ENCODE peak calls at places on chromosome 14, in six cellular contexts. A is body of pancreas, E is lower leg skin, N is HCT116, V is H1, P is A549. B is an unnamed sample.

GRCh38 chr14:49893309-49894213 is 679 bp downstream of the ARF6 start:
- DNase-seq in N (no peak), P (peak; percentile 21), V (no peak), E (peak; percentile 65), A (peak; percentile 61), B (peak; percentile 59)

GRCh38 chr14:56555921-56556570 is 23.6 kb upstream of the TMEM260 start:
- DNase-seq in V (no peak), P (peak; percentile 28), N (peak; percentile 60), A (no peak), E (no peak), B (no peak)

GRCh38 chr14:91303091-91303923 is 58.8 kb upstream of the GPR68 start:
- DNase-seq in A (peak; percentile 31), N (peak; percentile 49), E (no peak), P (peak; percentile 46), V (peak; percentile 100), B (peak; percentile 90)

GRCh38 chr14:92373336-92373735 is 50.4 kb downstream of the SLC24A4 start:
- DNase-seq in A (no peak), P (no peak), E (no peak), V (no peak), N (no peak), B (no peak)

GRCh38 chr14:33376510-33376909 is 437.8 kb downstream of the NPAS3 start:
- DNase-seq in V (no peak), A (no peak), E (no peak), P (no peak), N (no peak), B (no peak)

GRCh38 chr14:30903285-30904124 is 29.1 kb downstream of the COCH start:
- DNase-seq in P (no peak), V (no peak), E (no peak), N (no peak), A (no peak), B (no peak)

GRCh38 chr14:32696325-32697101 is 242.2 kb upstream of the NPAS3 start:
- DNase-seq in V (no peak), N (no peak), E (no peak), P (no peak), A (no peak), B (no peak)

GRCh38 chr14:101838476-101838875 is 77.0 kb downstream of the PPP2R5C start:
- DNase-seq in V (no peak), E (no peak), N (no peak), A (peak; percentile 37), P (no peak), B (no peak)

GRCh38 chr14:53978194-53978593 is 21.6 kb upstream of the BMP4 start:
- DNase-seq in E (no peak), V (no peak), A (no peak), P (no peak), N (no peak), B (no peak)

GRCh38 chr14:77782202-77782601 is 17.7 kb upstream of the ADCK1 start:
- DNase-seq in E (no peak), A (no peak), P (no peak), N (no peak), V (no peak), B (no peak)

GRCh38 chr14:31902002-31902401 is 175.1 kb upstream of the ARHGAP5 start:
- DNase-seq in N (peak; percentile 81), A (no peak), V (no peak), E (no peak), P (no peak), B (no peak)

GRCh38 chr14:26897186-26897585 is 299.4 kb upstream of the NOVA1 start:
- DNase-seq in P (no peak), V (no peak), N (no peak), A (no peak), E (no peak), B (no peak)

GRCh38 chr14:51846631-51847488 is 13.6 kb upstream of the GNG2 start:
- DNase-seq in N (no peak), A (peak; percentile 36), P (no peak), E (peak; percentile 46), V (peak; percentile 46), B (no peak)
- TF ChIP-seq POLR2A in N (no peak), A (no peak), P (no peak), E (no peak), V (no peak), B (peak; percentile 75)

DNA sequence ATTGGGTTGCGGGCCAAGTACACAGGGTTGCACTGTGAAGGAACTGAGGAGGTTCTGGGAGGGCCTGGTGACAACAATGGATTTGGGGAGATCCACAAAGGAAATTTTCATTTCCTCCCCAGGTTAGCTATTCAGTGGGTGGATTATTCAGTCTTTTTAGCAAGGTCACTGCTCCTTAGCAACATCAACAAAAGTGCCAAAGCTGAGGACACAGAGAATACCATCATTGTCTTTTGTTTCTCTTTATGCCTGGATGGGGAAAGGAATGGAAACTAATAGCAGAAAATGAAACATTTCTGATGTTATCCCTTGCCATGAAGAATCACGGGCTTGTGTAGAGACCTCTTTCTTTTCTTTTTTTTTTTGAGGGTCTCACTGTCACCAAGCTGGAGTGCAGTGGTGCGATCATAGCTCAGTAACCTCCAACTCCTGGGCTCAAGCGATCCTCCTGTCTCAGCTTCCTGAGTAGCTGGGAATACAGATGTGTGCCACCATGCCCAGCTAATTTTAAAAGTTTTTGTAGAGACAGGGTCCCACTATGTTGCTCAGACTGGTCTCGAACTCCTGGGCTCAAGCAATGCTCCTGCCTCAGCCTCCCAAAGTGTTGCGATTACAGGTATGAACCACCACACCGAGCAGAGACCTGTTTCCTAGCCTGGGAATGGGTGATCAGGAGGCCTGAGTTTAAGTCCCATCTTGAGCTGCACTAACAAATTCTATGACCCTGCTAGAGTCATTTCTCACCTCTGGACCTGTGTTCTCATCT is 6.5 kb downstream of the PPP1R3E start:
- DNase-seq in V (no peak), A (no peak), N (no peak), E (no peak), P (no peak), B (no peak)
- TF ChIP-seq POLR2A in V (no peak), A (no peak), N (no peak), E (no peak), P (no peak), B (no peak)

DNA sequence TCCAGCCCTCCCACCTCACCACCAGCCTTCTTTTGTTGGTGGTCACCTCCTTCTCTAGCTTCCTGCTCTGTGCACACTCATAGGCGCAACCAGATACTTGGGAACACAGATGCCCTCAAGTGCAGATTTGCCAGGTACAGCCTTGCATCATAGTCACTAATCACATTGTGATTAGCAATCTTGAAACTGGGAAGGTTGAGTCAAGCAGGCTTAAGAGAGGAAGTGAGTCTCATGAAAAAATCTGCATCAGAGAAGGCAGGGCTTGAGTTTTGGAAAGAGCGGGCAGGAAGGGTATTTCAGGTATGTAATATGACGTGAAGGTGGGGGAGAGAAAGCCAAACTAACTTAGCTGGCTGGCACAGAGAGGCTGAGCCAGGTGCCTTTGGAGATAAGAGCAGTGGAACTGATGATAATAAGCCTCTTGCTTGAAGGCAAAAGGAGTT is 2.7 kb upstream of the RABGGTA start:
- DNase-seq in V (no peak), N (no peak), P (no peak), E (no peak), A (peak; percentile 80), B (peak; percentile 55)
- TF ChIP-seq POLR2A in V (no peak), N (no peak), P (no peak), E (no peak), A (no peak), B (no peak)

DNA sequence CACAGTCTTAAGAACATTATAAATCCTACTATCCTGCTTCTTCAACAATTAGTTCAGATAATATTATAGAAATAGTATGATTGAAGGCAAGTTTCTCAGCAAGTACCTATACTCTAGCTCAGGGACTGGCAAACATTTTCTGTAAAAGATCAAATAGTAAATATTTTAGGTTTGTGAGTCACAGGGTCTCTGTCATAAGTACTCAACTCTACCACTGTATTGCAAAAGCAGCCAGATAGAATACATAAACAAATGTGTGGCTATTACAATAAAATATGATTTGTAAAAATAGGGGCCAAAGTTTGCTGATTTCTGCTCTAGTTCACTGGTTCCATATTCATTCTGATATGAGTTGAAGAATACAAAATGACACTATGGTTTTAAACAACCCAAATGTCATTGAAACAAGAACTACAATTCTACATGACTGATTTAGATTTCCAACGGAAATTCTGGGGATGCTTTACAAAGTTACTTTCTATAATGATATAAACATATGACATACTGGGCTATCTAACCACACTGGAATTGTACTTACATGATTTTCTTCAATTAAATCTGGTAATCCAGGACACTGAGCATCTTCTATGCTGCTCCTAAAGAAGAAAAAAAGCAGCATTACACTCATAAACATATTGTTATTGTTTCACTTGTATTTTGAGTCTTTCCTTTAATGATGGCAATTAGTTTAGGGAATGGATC is 23.2 kb downstream of the LGALS3 start:
- DNase-seq in P (no peak), E (no peak), V (no peak), N (no peak), A (no peak), B (no peak)
- TF ChIP-seq POLR2A in P (no peak), E (no peak), V (no peak), N (no peak), A (no peak), B (no peak)

GRCh38 chr14:71245659-71246361 is 338.6 kb downstream of the PCNX1 start:
- DNase-seq in E (no peak), N (no peak), A (no peak), P (no peak), V (no peak), B (no peak)
- TF ChIP-seq POLR2A in E (no peak), N (no peak), A (no peak), P (no peak), V (no peak), B (no peak)

GRCh38 chr14:100333311-100333710 is 10.2 kb downstream of the SLC25A47 start:
- DNase-seq in A (no peak), V (no peak), N (no peak), E (no peak), P (no peak), B (no peak)
- TF ChIP-seq POLR2A in A (no peak), V (no peak), N (no peak), E (no peak), P (no peak), B (no peak)

DNA sequence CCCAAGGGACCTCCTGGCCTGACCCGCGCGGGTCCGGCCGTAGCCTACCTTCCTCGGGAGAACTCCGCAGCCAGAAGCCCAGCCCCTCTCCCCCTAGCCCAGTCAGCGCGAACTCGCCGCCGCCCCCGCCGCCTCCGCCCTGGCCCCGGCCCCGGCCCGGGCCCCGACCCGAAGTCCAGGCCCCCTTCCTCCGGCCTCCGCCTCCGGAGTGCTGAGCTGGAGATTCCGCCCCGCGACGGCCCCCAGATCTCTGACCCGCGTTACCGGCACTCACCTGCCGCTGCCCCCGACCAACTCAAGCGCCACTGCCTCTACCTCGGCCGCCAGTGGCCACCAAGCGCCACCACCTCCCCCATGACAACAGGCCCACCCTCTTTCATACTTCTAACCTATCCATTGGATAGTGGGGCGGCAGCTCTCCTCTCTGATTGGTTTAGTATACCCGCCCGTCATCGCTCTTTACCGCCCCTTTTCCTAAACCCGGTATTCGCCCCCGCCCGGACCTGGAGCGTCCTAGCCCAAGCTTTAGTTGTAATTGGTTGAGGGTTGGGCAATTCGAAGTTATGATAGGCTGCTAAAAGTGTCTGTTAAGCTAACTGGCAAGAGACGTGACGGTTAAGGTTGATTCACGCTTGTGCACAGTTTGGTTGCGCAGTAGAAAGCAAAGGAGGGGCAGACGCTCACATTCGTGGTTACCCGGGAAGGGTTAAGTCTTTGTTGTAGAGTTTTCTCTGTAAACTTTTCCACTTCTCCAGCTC is at the start of gene NUMB:
- DNase-seq in E (peak; percentile 99), A (peak; percentile 98), V (peak; percentile 98), N (peak; percentile 100), P (peak; percentile 99), B (peak; percentile 81)
- TF ChIP-seq POLR2A in E (no peak), A (peak; percentile 86), V (peak; percentile 88), N (peak; percentile 85), P (peak; percentile 68), B (peak; percentile 69)